ENCODE peak calls at places on chromosome 21, in nine cellular contexts. M is heart left ventricle, W is HFF-Myc, L is fibroblast of pulmonary artery, T is sigmoid colon, K is PC-9, G is astrocyte of the cerebellum, E is GM23338, I is AG04449. C is an unnamed sample.

GRCh38 chr21:26892151-26892550 is 46.9 kb upstream of the ADAMTS1 start:
- DNase-seq in M (no peak), W (no peak), L (no peak), T (no peak), K (no peak), G (no peak), E (no peak), I (no peak), C (no peak)

GRCh38 chr21:45330075-45330781 is 42.5 kb upstream of the POFUT2 start:
- DNase-seq in M (peak), W (no peak), L (peak), T (peak), K (peak), G (peak), E (no peak), I (peak), C (peak)

GRCh38 chr21:45178072-45178608 is 103.8 kb downstream of the ADARB1 start:
- DNase-seq in M (no peak), W (no peak), L (no peak), T (peak), K (no peak), G (no peak), E (no peak), I (no peak), C (no peak)

GRCh38 chr21:46622226-46622625 is 13.2 kb upstream of the PRMT2 start:
- DNase-seq in M (peak), W (no peak), L (no peak), T (peak), K (no peak), G (peak), E (peak), I (no peak), C (no peak)

GRCh38 chr21:30255679-30256078 is 27.1 kb downstream of the KRTAP24-1 start:
- DNase-seq in M (no peak), W (no peak), L (no peak), T (no peak), K (no peak), G (no peak), E (no peak), I (no peak), C (no peak)

GRCh38 chr21:27423073-27423472 is 456.2 kb upstream of the ADAMTS5 start:
- DNase-seq in M (peak), W (peak), L (peak), T (peak), K (no peak), G (peak), E (no peak), I (peak), C (peak)

GRCh38 chr21:44761011-44761729 is 40.5 kb downstream of the UBE2G2 start:
- DNase-seq in M (no peak), W (no peak), L (no peak), T (no peak), K (peak), G (no peak), E (peak), I (no peak), C (no peak)

GRCh38 chr21:38072489-38072888 is 156.2 kb upstream of the KCNJ6 start:
- DNase-seq in M (no peak), W (no peak), L (no peak), T (no peak), K (no peak), G (no peak), E (no peak), I (no peak), C (no peak)

GRCh38 chr21:28442624-28443023 is 550.1 kb downstream of the LTN1 start:
- DNase-seq in M (no peak), W (peak), L (peak), T (no peak), K (no peak), G (no peak), E (no peak), I (peak), C (no peak)

GRCh38 chr21:30072496-30072895 is 94.1 kb downstream of the CLDN17 start:
- DNase-seq in M (no peak), W (peak), L (peak), T (no peak), K (peak), G (peak), E (peak), I (no peak), C (no peak)

GRCh38 chr21:45479691-45480675 is 62.3 kb downstream of the SLC19A1 start:
- DNase-seq in M (no peak), W (no peak), L (no peak), T (no peak), K (no peak), G (no peak), E (no peak), I (no peak), C (no peak)

GRCh38 chr21:45640888-45641479 is 2.5 kb upstream of the PCBP3 start:
- DNase-seq in M (no peak), W (no peak), L (peak), T (no peak), K (no peak), G (no peak), E (peak), I (no peak), C (no peak)

GRCh38 chr21:17482928-17483327 is 29.9 kb upstream of the CXADR start:
- DNase-seq in M (no peak), W (no peak), L (no peak), T (no peak), K (no peak), G (no peak), E (no peak), I (no peak), C (no peak)

GRCh38 chr21:37153935-37154350 is 80.9 kb downstream of the TTC3 start:
- DNase-seq in M (peak), W (no peak), L (peak), T (peak), K (no peak), G (no peak), E (no peak), I (no peak), C (no peak)

GRCh38 chr21:38261851-38262250 is 5.1 kb downstream of the KCNJ15 start:
- DNase-seq in M (no peak), W (no peak), L (no peak), T (no peak), K (no peak), G (no peak), E (no peak), I (no peak), C (no peak)

GRCh38 chr21:44508711-44509445 is 31.1 kb downstream of the KRTAP10-1 start:
- DNase-seq in M (peak), W (no peak), L (no peak), T (no peak), K (no peak), G (no peak), E (no peak), I (no peak), C (no peak)

GRCh38 chr21:22421416-22422190 is 1423.4 kb downstream of the NCAM2 start:
- DNase-seq in M (no peak), W (no peak), L (no peak), T (no peak), K (no peak), G (no peak), E (no peak), I (no peak), C (no peak)

GRCh38 chr21:35559881-35560280 is 500.4 kb downstream of the SETD4 start:
- DNase-seq in M (no peak), W (no peak), L (peak), T (no peak), K (no peak), G (no peak), E (no peak), I (no peak), C (no peak)

GRCh38 chr21:35561076-35561475 is 499.2 kb downstream of the SETD4 start:
- DNase-seq in M (no peak), W (no peak), L (no peak), T (no peak), K (no peak), G (no peak), E (no peak), I (no peak), C (no peak)

GRCh38 chr21:35562876-35563275 is 497.4 kb downstream of the SETD4 start:
- DNase-seq in M (no peak), W (no peak), L (no peak), T (no peak), K (no peak), G (no peak), E (no peak), I (no peak), C (no peak)

GRCh38 chr21:35556536-35556935 is 503.8 kb downstream of the SETD4 start:
- DNase-seq in M (no peak), W (no peak), L (no peak), T (no peak), K (no peak), G (no peak), E (no peak), I (no peak), C (no peak)

DNA sequence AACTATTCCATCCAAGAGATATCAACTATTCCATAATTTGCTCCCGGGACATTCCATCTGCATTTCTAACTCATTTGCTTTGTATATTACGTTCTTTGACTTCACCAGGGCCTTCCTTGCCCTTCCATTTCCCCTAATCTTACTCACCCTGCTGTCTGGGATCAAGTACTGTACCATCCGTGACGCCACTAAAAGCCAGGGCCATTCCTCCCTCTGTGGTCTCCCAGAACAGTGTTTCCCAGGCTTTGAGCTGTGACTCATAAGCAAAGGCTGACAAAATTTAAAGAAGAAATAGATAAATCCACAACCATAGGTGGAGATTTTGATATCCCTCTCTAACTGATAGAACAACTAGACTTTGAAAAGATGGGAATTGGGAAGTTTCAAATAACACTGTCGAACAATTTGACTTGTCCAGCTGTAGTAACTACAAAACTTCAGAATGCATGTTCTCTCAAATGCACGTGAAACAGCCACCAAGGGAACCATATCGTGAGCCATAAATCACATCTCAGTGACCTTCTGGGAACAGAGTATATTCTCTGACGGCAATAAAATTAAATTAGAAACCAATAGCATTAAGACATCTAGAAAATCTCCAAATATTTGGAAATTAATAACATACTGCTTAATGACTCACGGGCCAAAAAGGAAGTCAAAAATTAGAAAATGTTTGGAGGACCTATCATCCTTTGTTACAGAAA is 501.0 kb downstream of the SETD4 start:
- DNase-seq in M (no peak), W (peak), L (peak), T (no peak), K (no peak), G (peak), E (no peak), I (peak), C (no peak)
- TF ChIP-seq CTCF in M (no peak), W (no peak), L (no peak), T (no peak), K (no peak), G (peak), E (no peak), I (peak), C (no peak)

GRCh38 chr21:21025742-21026141 is 27.5 kb downstream of the NCAM2 start:
- DNase-seq in M (no peak), W (no peak), L (no peak), T (no peak), K (no peak), G (no peak), E (no peak), I (no peak), C (no peak)
- H3K4me3 ChIP-seq in M (no peak), W (no peak), L (no peak), T (no peak), K (no peak), G (no peak), E (no peak), I (no peak), C (no peak)

GRCh38 chr21:25735221-25735894 is 586 bp downstream of the GABPA start:
- DNase-seq in M (peak), W (peak), L (peak), T (peak), K (peak), G (peak), E (peak), I (peak), C (no peak)
- TF ChIP-seq CTCF in M (no peak), W (no peak), L (no peak), T (no peak), K (no peak), G (peak), E (no peak), I (peak), C (no peak)

GRCh38 chr21:42419845-42420244 is 16.1 kb downstream of the UBASH3A start:
- DNase-seq in M (no peak), W (no peak), L (no peak), T (no peak), K (no peak), G (no peak), E (no peak), I (no peak), C (no peak)
- H3K4me3 ChIP-seq in M (no peak), W (no peak), L (no peak), T (no peak), K (no peak), G (no peak), E (no peak), I (no peak), C (no peak)

GRCh38 chr21:32483293-32483595 is 70.7 kb downstream of the EVA1C start:
- DNase-seq in M (no peak), W (no peak), L (no peak), T (no peak), K (no peak), G (no peak), E (no peak), I (no peak), C (no peak)
- TF ChIP-seq CTCF in M (no peak), W (no peak), L (no peak), T (no peak), K (no peak), G (no peak), E (no peak), I (no peak), C (no peak)

DNA sequence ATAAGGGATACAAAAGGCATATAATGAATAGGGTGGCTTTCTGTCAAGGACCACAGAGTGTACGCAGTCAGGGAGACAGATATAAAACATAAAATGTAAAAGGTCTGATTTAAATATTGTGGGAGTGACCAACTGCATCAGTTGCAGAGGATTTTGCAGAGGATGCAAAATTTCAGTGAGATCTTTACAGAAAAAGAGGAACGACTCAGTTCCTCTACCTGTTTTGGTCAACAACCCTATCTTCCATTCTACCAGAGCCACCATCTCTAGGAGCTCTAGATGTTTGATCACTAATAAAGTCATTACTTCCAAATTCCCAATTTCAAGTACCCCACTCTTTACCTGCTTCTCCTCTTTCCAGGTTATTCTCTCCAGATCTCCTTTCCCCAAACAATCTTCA is 16.5 kb downstream of the SOD1 start:
- DNase-seq in M (no peak), W (no peak), L (no peak), T (no peak), K (no peak), G (no peak), E (no peak), I (no peak), C (no peak)
- H3K4me3 ChIP-seq in M (no peak), W (no peak), L (no peak), T (no peak), K (no peak), G (no peak), E (no peak), I (no peak), C (no peak)